ENCODE peak calls at places on chromosome 17, in five cellular contexts. I is fibroblast of pulmonary artery; Y is CD8-positive, alpha-beta T cell; A is ovary; M is fibroblast of villous mesenchyme. Q is an unnamed sample.

GRCh38 chr17:3471599-3471998 is at the start of gene SPATA22:
- DNase-seq in I (no peak), M (no peak), Y (no peak), A (no peak), Q (no peak)

GRCh38 chr17:79842656-79843474 is 3.6 kb upstream of the CBX4 start:
- DNase-seq in Y (peak), A (peak), I (no peak), M (no peak), Q (no peak)

GRCh38 chr17:75509528-75510258 is 5.6 kb downstream of the CASKIN2 start:
- DNase-seq in A (no peak), M (no peak), I (no peak), Y (no peak), Q (no peak)

GRCh38 chr17:65537845-65538678 is 23.4 kb downstream of the AXIN2 start:
- DNase-seq in I (no peak), A (no peak), Y (no peak), M (no peak), Q (no peak)

GRCh38 chr17:17205368-17206148 is 575 bp downstream of the PLD6 start:
- DNase-seq in M (peak), Y (peak), I (no peak), A (peak), Q (no peak)

GRCh38 chr17:40068917-40069750 is 6.4 kb downstream of the THRA start:
- DNase-seq in A (peak), Y (peak), M (peak), I (peak), Q (peak)

GRCh38 chr17:18182978-18183333 is 672 bp upstream of the ALKBH5 start:
- DNase-seq in I (peak), M (peak), Y (peak), A (peak), Q (no peak)

GRCh38 chr17:80214878-80215210 is 5.3 kb downstream of the SGSH start:
- DNase-seq in I (no peak), Y (no peak), M (no peak), A (no peak), Q (no peak)

GRCh38 chr17:15154618-15155017 is 110.5 kb downstream of the PMP22 start:
- DNase-seq in M (peak), A (no peak), I (peak), Y (no peak), Q (no peak)

GRCh38 chr17:28029033-28029432 is 13.4 kb upstream of the NLK start:
- DNase-seq in M (no peak), I (no peak), A (no peak), Y (no peak), Q (no peak)

GRCh38 chr17:49242813-49243212 is 12.2 kb upstream of the PHOSPHO1 start:
- DNase-seq in Y (no peak), A (no peak), M (no peak), I (no peak), Q (no peak)

GRCh38 chr17:14092808-14093207 is 23.5 kb downstream of the COX10 start:
- DNase-seq in M (peak), Y (no peak), I (no peak), A (no peak), Q (no peak)

GRCh38 chr17:54836723-54837462 is 63.8 kb upstream of the TOM1L1 start:
- DNase-seq in A (no peak), M (no peak), Y (no peak), I (no peak), Q (no peak)

GRCh38 chr17:77503916-77504651 is 363.3 kb downstream of the SEC14L1 start:
- DNase-seq in M (no peak), I (no peak), Y (peak), A (no peak), Q (no peak)

GRCh38 chr17:74450231-74450630 is 16.2 kb upstream of the CD300A start:
- DNase-seq in A (no peak), Y (no peak), I (no peak), M (no peak), Q (no peak)

GRCh38 chr17:78529871-78530670 is 47.1 kb downstream of the DNAH17 start:
- DNase-seq in M (no peak), Y (no peak), A (no peak), I (no peak), Q (no peak)

GRCh38 chr17:40541060-40541872 is 24.0 kb downstream of the CCR7 start:
- DNase-seq in Y (peak), A (peak), I (no peak), M (no peak), Q (no peak)

GRCh38 chr17:81000631-81001357 is 9.2 kb downstream of the CHMP6 start:
- DNase-seq in I (no peak), A (peak), M (no peak), Y (no peak), Q (no peak)

GRCh38 chr17:29155235-29155965 is 24.8 kb downstream of the MYO18A start:
- DNase-seq in I (peak), M (peak), A (peak), Y (peak), Q (no peak)

GRCh38 chr17:44559288-44560249 is 2.3 kb downstream of the FZD2 start:
- DNase-seq in Y (no peak), A (no peak), M (peak), I (no peak), Q (no peak)

GRCh38 chr17:6755731-6756184 is at the start of gene XAF1:
- DNase-seq in I (peak), Y (peak), A (peak), M (peak), Q (no peak)

GRCh38 chr17:76268015-76268749 is 3.0 kb downstream of the UBALD2 start:
- DNase-seq in M (peak), Y (peak), I (peak), A (no peak), Q (peak)

GRCh38 chr17:78040561-78041400 is 82.3 kb downstream of the TNRC6C start:
- DNase-seq in Y (peak), I (peak), M (peak), A (peak), Q (peak)

GRCh38 chr17:4247981-4248388 is 15.8 kb downstream of the ANKFY1 start:
- DNase-seq in A (no peak), I (no peak), Y (no peak), M (peak), Q (no peak)

GRCh38 chr17:80437532-80437931 is 22.6 kb downstream of the ENDOV start:
- DNase-seq in A (no peak), I (no peak), M (no peak), Y (no peak), Q (no peak)

GRCh38 chr17:65154770-65155589 is 17.8 kb downstream of the RGS9 start:
- DNase-seq in A (no peak), Y (no peak), I (no peak), M (peak), Q (no peak)

GRCh38 chr17:7927596-7927995 is 2.1 kb downstream of the KCNAB3 start:
- DNase-seq in M (no peak), A (no peak), Y (no peak), I (no peak), Q (no peak)

GRCh38 chr17:77273397-77274136 is 132.8 kb downstream of the SEC14L1 start:
- DNase-seq in A (no peak), M (no peak), Y (no peak), I (no peak), Q (no peak)

GRCh38 chr17:12089809-12090384 is 69.2 kb downstream of the MAP2K4 start:
- DNase-seq in A (no peak), I (peak), Y (no peak), M (peak), Q (peak)

GRCh38 chr17:82931696-82932060 is 91.9 kb upstream of the ZNF750 start:
- DNase-seq in Y (no peak), A (peak), M (peak), I (peak), Q (peak)

GRCh38 chr17:18921912-18922451 is 30.0 kb upstream of the SLC5A10 start:
- DNase-seq in M (no peak), Y (no peak), A (no peak), I (peak), Q (peak)

GRCh38 chr17:80265205-80266068 is 4.8 kb downstream of the RNF213 start:
- DNase-seq in M (no peak), I (no peak), A (no peak), Y (peak), Q (no peak)

GRCh38 chr17:68398731-68399637 is 58.3 kb downstream of the WIPI1 start:
- DNase-seq in I (peak), A (peak), Y (peak), M (peak), Q (peak)

GRCh38 chr17:67759355-67760171 is 41.8 kb downstream of the NOL11 start:
- DNase-seq in Y (no peak), A (no peak), I (peak), M (peak), Q (peak)

GRCh38 chr17:17365476-17366110 is 62.4 kb downstream of the NT5M start:
- DNase-seq in A (no peak), I (no peak), Y (no peak), M (no peak), Q (no peak)

GRCh38 chr17:68302066-68302564 is 10.8 kb downstream of the ARSG start:
- DNase-seq in M (no peak), Y (no peak), I (peak), A (peak), Q (peak)

GRCh38 chr17:48542956-48543853 is 1.7 kb downstream of the HOXB2 start:
- DNase-seq in Y (peak), A (no peak), I (peak), M (peak), Q (peak)

GRCh38 chr17:8359769-8360168 is 16.7 kb downstream of the KRABD2 start:
- DNase-seq in M (peak), I (peak), A (no peak), Y (no peak), Q (peak)

DNA sequence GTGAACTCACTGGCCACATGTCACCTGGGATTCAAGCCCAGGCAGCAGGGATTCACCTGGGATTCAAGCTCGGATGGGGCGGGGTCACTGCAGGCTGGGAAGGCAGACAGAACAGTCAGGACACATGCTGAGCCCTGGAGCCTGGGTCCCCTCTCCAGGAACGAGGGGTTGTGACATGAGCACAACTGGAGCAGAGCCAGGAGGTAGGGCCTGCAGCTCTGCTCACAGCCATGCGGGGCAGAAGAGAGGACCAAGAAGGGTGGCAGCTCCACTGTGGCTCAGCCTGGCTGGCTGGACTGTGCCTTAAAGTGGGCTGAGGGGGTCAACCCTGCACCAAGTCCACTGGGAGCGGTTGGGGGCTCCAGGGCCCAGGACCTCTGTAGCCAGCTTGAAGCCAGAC is 150.1 kb downstream of the RAB11FIP4 start:
- DNase-seq in M (no peak), I (no peak), A (no peak), Y (no peak), Q (no peak)
- TF ChIP-seq CTCF in M (no peak), I (no peak), A (no peak), Y (no peak), Q (peak)

GRCh38 chr17:73342549-73343167 is 30.9 kb upstream of the CDC42EP4 start:
- DNase-seq in Y (no peak), I (peak), A (no peak), M (peak), Q (peak)

GRCh38 chr17:73343739-73344454 is 32.1 kb upstream of the CDC42EP4 start:
- DNase-seq in A (no peak), I (no peak), M (no peak), Y (no peak), Q (no peak)

GRCh38 chr17:73341350-73342056 is 29.7 kb upstream of the CDC42EP4 start:
- DNase-seq in M (no peak), A (no peak), Y (no peak), I (no peak), Q (no peak)

GRCh38 chr17:73342057-73342522 is 30.3 kb upstream of the CDC42EP4 start:
- DNase-seq in Y (no peak), I (peak), M (peak), A (peak), Q (peak)

DNA sequence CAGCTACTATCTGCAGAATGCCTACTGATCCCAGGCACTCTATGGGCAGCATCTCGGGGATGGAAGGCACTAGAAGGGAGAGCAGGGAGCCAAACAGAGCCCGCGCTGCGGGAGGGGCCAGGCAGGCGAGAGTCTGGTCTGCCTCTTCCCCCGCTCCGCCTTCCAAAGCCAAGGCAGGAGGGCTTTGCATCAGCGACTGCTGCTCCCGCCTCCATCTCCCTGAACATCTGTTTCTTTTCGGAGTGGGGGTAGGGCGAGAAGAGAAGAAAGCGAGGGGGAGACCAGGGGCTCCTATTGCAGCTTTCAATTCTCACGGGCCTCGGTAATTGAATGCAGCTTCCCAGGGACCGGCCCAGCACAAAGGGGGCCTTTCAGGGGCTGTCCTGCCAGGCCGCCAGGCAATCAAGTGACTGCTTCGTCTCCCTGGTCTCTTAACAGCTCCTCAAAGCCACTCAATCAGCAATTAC is 31.4 kb upstream of the CDC42EP4 start:
- DNase-seq in I (peak), A (peak), M (peak), Y (no peak), Q (peak)
- H3K4me3 ChIP-seq in I (peak), A (peak), M (peak), Y (no peak), Q (peak)

GRCh38 chr17:58341861-58342475 is 10.0 kb downstream of the SUPT4H1 start:
- DNase-seq in A (no peak), I (no peak), Y (no peak), M (no peak), Q (no peak)

GRCh38 chr17:58338454-58338841 is 9.9 kb upstream of the TSPOAP1 start:
- DNase-seq in I (no peak), Y (no peak), M (no peak), A (no peak), Q (no peak)

GRCh38 chr17:58340623-58340876 is 11.5 kb downstream of the SUPT4H1 start:
- DNase-seq in I (no peak), Y (no peak), M (no peak), A (no peak), Q (no peak)

GRCh38 chr17:58338907-58339774 is 10.5 kb upstream of the TSPOAP1 start:
- DNase-seq in Y (peak), I (peak), M (peak), A (no peak), Q (peak)

DNA sequence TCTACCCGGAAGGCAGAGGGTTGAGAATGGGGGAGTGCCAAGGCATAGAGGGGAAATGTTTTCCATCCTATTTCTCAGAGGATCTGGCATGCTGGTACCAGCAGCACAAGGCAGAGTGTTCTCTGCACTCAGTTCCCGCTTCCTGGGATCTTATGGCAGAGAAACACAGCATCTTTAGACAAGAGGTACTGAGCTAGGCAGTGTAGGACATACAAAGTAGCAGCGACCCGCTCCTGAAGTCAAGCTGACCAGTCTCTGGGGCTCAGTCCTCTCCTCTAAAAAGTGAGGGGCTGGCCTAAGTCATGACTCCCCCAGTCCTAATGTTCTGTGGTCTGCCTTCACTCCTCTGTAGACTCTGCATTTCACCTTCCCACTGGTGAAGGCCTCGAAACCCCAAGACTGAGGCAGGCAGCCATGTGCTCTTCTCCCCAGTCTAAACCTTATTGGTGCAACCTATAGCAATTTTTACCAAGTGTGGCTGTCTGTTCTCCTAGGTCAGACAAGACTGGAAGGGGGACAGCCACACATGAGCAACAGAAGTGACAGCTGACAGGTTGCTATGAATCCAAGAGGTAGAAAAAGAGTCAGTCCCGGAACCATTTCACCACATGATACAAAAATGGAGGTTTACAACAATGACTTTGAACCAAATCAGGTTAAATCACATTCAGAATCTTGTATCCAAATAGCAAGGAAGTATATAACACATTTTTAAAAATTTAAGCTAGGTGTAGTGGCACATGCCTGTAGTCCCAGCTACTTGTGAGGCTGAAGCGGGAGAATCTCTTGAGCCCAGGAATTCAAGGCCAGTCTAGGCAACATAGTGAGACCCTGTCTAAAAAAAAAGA is 11.4 kb upstream of the TSPOAP1 start:
- DNase-seq in I (no peak), Y (no peak), A (no peak), M (no peak), Q (no peak)
- TF ChIP-seq CTCF in I (no peak), Y (no peak), A (no peak), M (no peak), Q (no peak)

GRCh38 chr17:1645207-1646171 is at the start of gene SCARF1:
- DNase-seq in Y (no peak), I (no peak), M (no peak), A (no peak), Q (no peak)
- H3K4me3 ChIP-seq in Y (no peak), I (no peak), M (no peak), A (peak), Q (no peak)

DNA sequence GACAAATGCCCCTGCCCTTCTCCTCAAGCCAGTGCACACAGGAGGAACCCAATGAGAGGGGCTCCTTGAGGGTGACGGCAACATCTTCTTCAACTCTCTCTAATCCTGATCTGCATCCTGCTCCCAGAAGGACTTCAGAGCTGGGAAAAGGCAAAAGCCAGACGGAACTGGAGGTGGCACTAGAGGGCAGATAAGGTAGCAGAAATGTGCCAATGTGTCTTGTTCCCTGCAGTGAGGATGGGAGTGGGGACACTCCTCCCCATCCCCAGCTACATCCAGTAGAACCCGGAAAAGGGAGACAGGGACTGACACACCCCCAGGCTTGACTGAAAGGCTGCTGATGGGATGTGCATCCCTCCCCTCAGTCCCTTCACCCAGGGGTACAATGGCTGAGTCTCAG is 28.5 kb downstream of the SRCIN1 start:
- DNase-seq in I (no peak), A (no peak), Y (no peak), M (no peak), Q (no peak)
- TF ChIP-seq CTCF in I (no peak), A (no peak), Y (no peak), M (no peak), Q (no peak)

DNA sequence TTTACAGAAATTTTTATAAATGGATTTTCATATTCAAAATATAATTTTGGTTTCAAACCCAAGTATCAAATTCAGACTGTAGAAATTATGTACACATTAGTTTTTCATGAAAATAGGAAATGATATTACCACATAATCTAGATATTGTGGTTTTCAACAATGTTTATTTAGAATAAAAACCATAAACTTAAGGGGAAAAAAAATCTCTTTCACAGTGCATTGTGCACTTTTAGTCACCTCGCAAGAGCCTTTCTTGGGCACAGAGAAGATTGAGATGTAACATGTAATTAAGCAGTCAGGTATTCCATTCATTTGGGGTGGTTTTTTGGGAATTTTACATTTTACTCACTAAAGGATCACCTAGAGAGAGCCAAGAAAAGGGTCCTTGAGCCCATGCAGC is 104.0 kb downstream of the TANC2 start:
- DNase-seq in M (no peak), Y (no peak), A (no peak), I (no peak), Q (no peak)
- H3K4me3 ChIP-seq in M (no peak), Y (no peak), A (no peak), I (no peak), Q (no peak)

DNA sequence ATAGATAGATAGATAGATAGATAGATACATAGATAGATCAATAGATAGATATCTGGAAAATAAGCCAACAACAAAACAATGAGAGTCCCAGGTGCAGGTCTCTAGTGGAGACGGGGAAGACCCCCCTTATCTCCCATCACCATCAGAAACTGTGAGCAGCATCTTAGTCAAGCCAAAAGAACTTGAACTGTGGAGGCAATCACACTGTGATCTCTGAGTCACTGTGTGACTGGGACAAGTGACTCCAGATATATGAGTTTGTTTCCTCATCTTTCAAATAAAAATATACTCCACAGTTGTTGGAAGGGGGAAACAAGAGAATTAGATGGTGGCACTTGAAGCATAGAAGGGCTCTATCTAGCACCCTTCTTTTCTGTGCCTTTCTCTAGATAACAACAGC is 42.1 kb downstream of the NOG start:
- DNase-seq in I (no peak), A (no peak), Y (no peak), M (no peak), Q (no peak)
- TF ChIP-seq CTCF in I (no peak), A (no peak), Y (no peak), M (no peak), Q (no peak)

GRCh38 chr17:859461-860195 is 77.5 kb downstream of the MRM3 start:
- DNase-seq in Y (no peak), I (peak), A (peak), M (peak), Q (peak)
- H3K4me3 ChIP-seq in Y (no peak), I (no peak), A (no peak), M (no peak), Q (no peak)

Q was measured in brain microvascular endothelial cell.